ENCODE peak calls at places on chromosomes 13 and 19, in eight cellular contexts. Z is BE2C, X is transverse colon, L is astrocyte of the cerebellum, V is psoas muscle, S is pancreas, Q is fibroblast of mammary gland, I is thoracic aorta. B is an unnamed sample.
A peak's percentile ranks its signal among the peaks of the same experiment; 100 is the strongest.

GRCh38 chr13:97335488-97336134 is 98.4 kb upstream of the RAP2A start:
- DNase-seq in S (no peak), Z (no peak), I (no peak), X (no peak), Q (no peak), V (no peak), L (no peak), B (no peak)

GRCh38 chr19:18428837-18429674 is 8.9 kb downstream of the ISYNA1 start:
- DNase-seq in L (peak; percentile 66), S (peak; percentile 87), Q (peak; percentile 56), V (peak; percentile 83), X (peak; percentile 77), I (no peak), Z (peak; percentile 94), B (peak; percentile 79)

GRCh38 chr19:40781140-40781539 is 3.1 kb downstream of the RAB4B start:
- DNase-seq in Z (no peak), S (no peak), Q (no peak), L (no peak), V (no peak), I (no peak), X (no peak), B (no peak)

GRCh38 chr19:44149776-44150175 is 8.4 kb downstream of the ZNF234 start:
- DNase-seq in X (no peak), S (no peak), L (no peak), Q (no peak), V (no peak), Z (no peak), I (no peak), B (no peak)

GRCh38 chr13:76361868-76362267 is 524.3 kb downstream of the KCTD12 start:
- DNase-seq in L (no peak), X (no peak), I (no peak), Q (no peak), S (no peak), V (no peak), Z (no peak), B (no peak)

GRCh38 chr13:113729329-113730019 is 29.6 kb upstream of the TMEM255B start:
- DNase-seq in V (no peak), L (no peak), Z (peak; percentile 53), S (peak; percentile 77), X (no peak), Q (peak; percentile 32), I (no peak), B (no peak)

GRCh38 chr13:113406321-113407102 is 42.6 kb upstream of the GRTP1 start:
- DNase-seq in S (peak; percentile 10), Z (no peak), I (no peak), Q (no peak), X (no peak), V (no peak), L (peak; percentile 27), B (no peak)

GRCh38 chr13:108448891-108449290 is 179.4 kb downstream of the TNFSF13B start:
- DNase-seq in Z (no peak), I (no peak), V (no peak), S (no peak), X (no peak), L (no peak), Q (no peak), B (no peak)

GRCh38 chr13:51818771-51819511 is 15.0 kb upstream of the DHRS12 start:
- DNase-seq in S (no peak), I (no peak), Z (no peak), Q (no peak), X (no peak), L (no peak), V (peak; percentile 79), B (peak; percentile 71)

GRCh38 chr13:110244096-110244830 is 62.7 kb downstream of the COL4A1 start:
- DNase-seq in S (no peak), Q (peak; percentile 92), X (no peak), V (no peak), L (no peak), Z (no peak), I (no peak), B (no peak)

GRCh38 chr19:49643466-49643865 is 1.5 kb downstream of the SCAF1 start:
- DNase-seq in Q (no peak), Z (no peak), L (no peak), V (peak; percentile 39), S (no peak), X (no peak), I (no peak), B (no peak)
- H3K4me3 ChIP-seq in Q (peak overlapping the region; percentile 99), Z (no peak overlapping the region), L (peak overlapping the region; percentile 100), V (peak overlapping the region; percentile 80), S (no peak overlapping the region), X (no peak overlapping the region), I (no peak overlapping the region), B (peak overlapping the region; percentile 99)

GRCh38 chr19:45254044-45254531 is 3.0 kb downstream of the MARK4 start:
- DNase-seq in V (no peak), I (no peak), X (no peak), L (no peak), Z (peak; percentile 23), S (peak; percentile 69), Q (no peak), B (no peak)
- TF ChIP-seq CTCF in V (peak; percentile 4), I (peak; percentile 18), X (no peak), L (peak; percentile 32), Z (peak; percentile 42), S (no peak), Q (peak; percentile 14), B (peak; percentile 38)

GRCh38 chr19:46866407-46867132 is 5.8 kb downstream of the ARHGAP35 start:
- DNase-seq in X (no peak), V (no peak), Q (peak; percentile 36), I (no peak), S (no peak), Z (no peak), L (no peak), B (peak; percentile 49)
- H3K4me3 ChIP-seq in X (no peak overlapping the region), V (no peak overlapping the region), Q (no peak overlapping the region), I (no peak overlapping the region), S (no peak overlapping the region), Z (no peak overlapping the region), L (no peak overlapping the region), B (no peak overlapping the region)

DNA sequence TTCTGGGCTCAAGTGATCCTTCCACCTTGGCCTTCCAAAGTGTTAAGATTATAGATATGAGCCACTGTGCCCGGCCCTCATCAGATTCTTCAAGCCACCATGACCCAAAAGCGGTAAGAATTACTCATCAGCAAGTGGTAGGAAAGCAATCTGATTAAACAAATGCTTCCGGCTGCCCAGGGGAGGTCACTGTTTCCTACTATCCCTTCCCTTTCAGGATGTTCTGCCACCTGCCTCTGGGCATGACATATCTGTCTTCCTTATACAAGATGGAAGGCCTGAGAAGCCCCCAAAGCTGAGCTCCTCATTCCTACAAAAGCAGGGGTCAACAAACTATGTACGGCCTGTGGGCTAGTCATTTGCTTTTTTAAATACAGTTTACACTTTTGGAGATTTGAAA is 6.9 kb downstream of the ABHD8 start:
- DNase-seq in I (no peak), Z (no peak), S (no peak), X (no peak), Q (peak; percentile 30), V (no peak), L (no peak), B (no peak)
- TF ChIP-seq CTCF in I (no peak), Z (peak; percentile 3), S (no peak), X (no peak), Q (no peak), V (no peak), L (no peak), B (no peak)

DNA sequence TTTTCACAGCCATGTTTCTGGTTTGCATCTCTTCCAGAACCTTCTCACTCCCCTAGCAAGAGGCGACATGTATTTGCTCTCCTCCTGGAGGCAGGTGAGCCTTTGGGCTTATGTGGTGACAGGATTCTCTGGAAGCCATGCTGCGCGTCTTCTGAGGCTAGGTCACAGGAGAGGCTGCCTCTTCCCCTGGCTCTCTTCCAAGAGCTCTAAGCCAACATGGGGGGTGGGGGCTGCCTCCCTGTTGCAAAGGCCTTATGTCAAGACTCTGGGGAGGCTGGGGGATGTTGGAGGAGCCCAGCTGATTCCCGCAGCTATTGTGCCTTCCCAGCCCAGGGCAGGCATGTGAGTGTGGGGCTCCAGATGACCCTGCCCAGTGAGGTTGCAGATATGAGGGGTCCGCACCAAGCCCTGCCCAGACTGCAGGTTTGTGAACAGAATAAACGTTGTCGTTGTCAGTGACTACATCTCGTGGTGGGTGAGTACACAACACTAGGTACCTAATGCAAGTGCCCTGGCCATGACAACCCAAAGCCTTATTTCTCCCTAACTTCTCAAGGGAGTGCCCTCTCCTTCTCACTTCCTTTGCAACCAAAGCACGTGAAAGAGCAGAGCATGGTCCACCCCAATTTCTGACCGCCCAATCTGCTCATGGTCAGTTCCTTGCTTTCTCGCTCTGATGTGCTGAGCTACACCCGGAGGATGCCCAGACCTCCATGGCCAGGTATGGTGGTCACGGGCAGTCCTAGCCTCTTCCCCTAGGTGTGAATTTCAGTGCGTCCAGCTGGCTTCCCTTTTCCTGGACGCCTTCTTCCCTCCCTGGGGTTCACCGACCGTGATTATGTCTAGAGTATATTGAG is 44.9 kb downstream of the TEX29 start:
- DNase-seq in X (no peak), L (no peak), I (no peak), Z (no peak), S (no peak), V (no peak), Q (no peak), B (no peak)
- H3K4me3 ChIP-seq in X (no peak overlapping the region), L (no peak overlapping the region), I (no peak overlapping the region), Z (no peak overlapping the region), S (no peak overlapping the region), V (no peak overlapping the region), Q (no peak overlapping the region), B (no peak overlapping the region)

GRCh38 chr13:34174671-34175145 is 356.8 kb downstream of the RFC3 start:
- DNase-seq in Q (peak; percentile 47), I (no peak), S (no peak), Z (no peak), L (no peak), X (no peak), V (no peak), B (peak; percentile 65)

GRCh38 chr13:34172048-34172447 is 354.1 kb downstream of the RFC3 start:
- DNase-seq in S (no peak), Z (no peak), X (no peak), V (no peak), Q (peak; percentile 56), L (no peak), I (no peak), B (peak; percentile 20)

GRCh38 chr13:34179481-34179880 is 361.5 kb downstream of the RFC3 start:
- DNase-seq in S (no peak), L (no peak), I (no peak), Q (no peak), Z (no peak), V (no peak), X (no peak), B (no peak)

GRCh38 chr13:34176636-34177035 is 358.7 kb downstream of the RFC3 start:
- DNase-seq in X (no peak), S (no peak), Z (no peak), L (no peak), V (no peak), Q (no peak), I (no peak), B (no peak)
- TF ChIP-seq CTCF in X (no peak), S (no peak), Z (no peak), L (no peak), V (no peak), Q (no peak), I (no peak), B (no peak)

GRCh38 chr13:78762825-78763224 is 103.9 kb upstream of the OBI1 start:
- DNase-seq in L (no peak), I (no peak), X (no peak), Z (no peak), S (no peak), V (no peak), Q (no peak), B (no peak)
- H3K4me3 ChIP-seq in L (no peak overlapping the region), I (no peak overlapping the region), X (no peak overlapping the region), Z (no peak overlapping the region), S (no peak overlapping the region), V (no peak overlapping the region), Q (no peak overlapping the region), B (no peak overlapping the region)